ENCODE peak calls at places on chromosomes 16 and 17, in ten cellular contexts. One of them, this sample, is unnamed.

GRCh38 chr17:74542727-74543383 is 3.1 kb downstream of the CD300C start:
- DNase-seq in breast epithelium: no peak
- DNase-seq in stomach: no peak
- DNase-seq in H1: no peak
- DNase-seq in prostate gland: no peak
- DNase-seq in GM23338: no peak
- DNase-seq in GM12878: no peak
- DNase-seq in upper lobe of left lung: peak
- DNase-seq in HCT116: no peak
- DNase-seq in transverse colon: no peak
- DNase-seq in this sample: no peak

GRCh38 chr16:4352843-4353242 is 1.7 kb upstream of the PAM16 start:
- DNase-seq in upper lobe of left lung: no peak
- DNase-seq in transverse colon: no peak
- DNase-seq in H1: no peak
- DNase-seq in HCT116: no peak
- DNase-seq in prostate gland: no peak
- DNase-seq in GM12878: no peak
- DNase-seq in breast epithelium: no peak
- DNase-seq in stomach: no peak
- DNase-seq in GM23338: no peak
- DNase-seq in this sample: no peak

GRCh38 chr17:62724398-62725146 is 83.5 kb downstream of the MARCHF10 start:
- DNase-seq in prostate gland: peak
- DNase-seq in upper lobe of left lung: no peak
- DNase-seq in GM12878: peak
- DNase-seq in stomach: no peak
- DNase-seq in breast epithelium: peak
- DNase-seq in HCT116: no peak
- DNase-seq in H1: no peak
- DNase-seq in transverse colon: peak
- DNase-seq in GM23338: no peak
- DNase-seq in this sample: no peak

GRCh38 chr16:83682126-83682857 is 125.5 kb upstream of the HSBP1 start:
- DNase-seq in upper lobe of left lung: no peak
- DNase-seq in HCT116: no peak
- DNase-seq in breast epithelium: no peak
- DNase-seq in stomach: no peak
- DNase-seq in GM12878: no peak
- DNase-seq in GM23338: no peak
- DNase-seq in prostate gland: no peak
- DNase-seq in H1: no peak
- DNase-seq in transverse colon: no peak
- DNase-seq in this sample: no peak

GRCh38 chr17:59757881-59758385 is 50.5 kb downstream of the VMP1 start:
- DNase-seq in stomach: no peak
- DNase-seq in GM23338: no peak
- DNase-seq in GM12878: no peak
- DNase-seq in HCT116: no peak
- DNase-seq in breast epithelium: no peak
- DNase-seq in H1: no peak
- DNase-seq in upper lobe of left lung: no peak
- DNase-seq in prostate gland: no peak
- DNase-seq in transverse colon: no peak
- DNase-seq in this sample: no peak

GRCh38 chr17:19331134-19331533 is 31.4 kb downstream of the B9D1 start:
- DNase-seq in stomach: peak
- DNase-seq in transverse colon: no peak
- DNase-seq in GM23338: no peak
- DNase-seq in prostate gland: no peak
- DNase-seq in GM12878: no peak
- DNase-seq in H1: no peak
- DNase-seq in HCT116: no peak
- DNase-seq in upper lobe of left lung: no peak
- DNase-seq in breast epithelium: no peak
- DNase-seq in this sample: no peak

GRCh38 chr17:78790552-78790951 is 8.5 kb upstream of the CYTH1 start:
- DNase-seq in transverse colon: no peak
- DNase-seq in stomach: no peak
- DNase-seq in breast epithelium: no peak
- DNase-seq in prostate gland: no peak
- DNase-seq in upper lobe of left lung: no peak
- DNase-seq in HCT116: no peak
- DNase-seq in GM12878: no peak
- DNase-seq in H1: no peak
- DNase-seq in GM23338: no peak
- DNase-seq in this sample: no peak

GRCh38 chr17:74957935-74958549 is 14.5 kb downstream of the HID1 start:
- DNase-seq in upper lobe of left lung: peak
- DNase-seq in prostate gland: peak
- DNase-seq in H1: no peak
- DNase-seq in GM12878: no peak
- DNase-seq in stomach: peak
- DNase-seq in transverse colon: peak
- DNase-seq in GM23338: peak
- DNase-seq in HCT116: no peak
- DNase-seq in breast epithelium: peak
- DNase-seq in this sample: peak

GRCh38 chr16:84821728-84822676 is 2.2 kb downstream of the CRISPLD2 start:
- DNase-seq in HCT116: no peak
- DNase-seq in H1: no peak
- DNase-seq in transverse colon: no peak
- DNase-seq in prostate gland: no peak
- DNase-seq in upper lobe of left lung: no peak
- DNase-seq in stomach: no peak
- DNase-seq in GM23338: no peak
- DNase-seq in GM12878: no peak
- DNase-seq in breast epithelium: no peak
- DNase-seq in this sample: no peak

GRCh38 chr16:84822990-84823389 is 3.2 kb downstream of the CRISPLD2 start:
- DNase-seq in prostate gland: no peak
- DNase-seq in GM23338: no peak
- DNase-seq in H1: no peak
- DNase-seq in HCT116: no peak
- DNase-seq in GM12878: no peak
- DNase-seq in stomach: no peak
- DNase-seq in breast epithelium: no peak
- DNase-seq in transverse colon: no peak
- DNase-seq in upper lobe of left lung: no peak
- DNase-seq in this sample: no peak

GRCh38 chr16:84823926-84824325 is 4.1 kb downstream of the CRISPLD2 start:
- DNase-seq in GM23338: no peak
- DNase-seq in stomach: no peak
- DNase-seq in transverse colon: no peak
- DNase-seq in upper lobe of left lung: no peak
- DNase-seq in GM12878: no peak
- DNase-seq in H1: no peak
- DNase-seq in HCT116: no peak
- DNase-seq in prostate gland: no peak
- DNase-seq in breast epithelium: no peak
- DNase-seq in this sample: no peak

GRCh38 chr16:84821179-84821578 is 1.4 kb downstream of the CRISPLD2 start:
- DNase-seq in GM23338: no peak
- DNase-seq in breast epithelium: no peak
- DNase-seq in prostate gland: no peak
- DNase-seq in upper lobe of left lung: no peak
- DNase-seq in H1: no peak
- DNase-seq in HCT116: no peak
- DNase-seq in GM12878: no peak
- DNase-seq in transverse colon: no peak
- DNase-seq in stomach: no peak
- DNase-seq in this sample: no peak

GRCh38 chr16:84823484-84823883 is 3.7 kb downstream of the CRISPLD2 start:
- DNase-seq in upper lobe of left lung: no peak
- DNase-seq in breast epithelium: no peak
- DNase-seq in prostate gland: no peak
- DNase-seq in transverse colon: no peak
- DNase-seq in GM23338: no peak
- DNase-seq in H1: no peak
- DNase-seq in HCT116: no peak
- DNase-seq in GM12878: no peak
- DNase-seq in stomach: no peak
- DNase-seq in this sample: no peak
- TF ChIP-seq POLR2AphosphoS5 in upper lobe of left lung: peak
- TF ChIP-seq POLR2AphosphoS5 in breast epithelium: peak
- TF ChIP-seq POLR2AphosphoS5 in prostate gland: no peak
- TF ChIP-seq POLR2AphosphoS5 in transverse colon: peak
- TF ChIP-seq POLR2AphosphoS5 in GM23338: no peak
- TF ChIP-seq POLR2AphosphoS5 in H1: no peak
- TF ChIP-seq POLR2AphosphoS5 in HCT116: no peak
- TF ChIP-seq POLR2AphosphoS5 in GM12878: no peak
- TF ChIP-seq POLR2AphosphoS5 in stomach: peak
- TF ChIP-seq POLR2AphosphoS5 in this sample: no peak

DNA sequence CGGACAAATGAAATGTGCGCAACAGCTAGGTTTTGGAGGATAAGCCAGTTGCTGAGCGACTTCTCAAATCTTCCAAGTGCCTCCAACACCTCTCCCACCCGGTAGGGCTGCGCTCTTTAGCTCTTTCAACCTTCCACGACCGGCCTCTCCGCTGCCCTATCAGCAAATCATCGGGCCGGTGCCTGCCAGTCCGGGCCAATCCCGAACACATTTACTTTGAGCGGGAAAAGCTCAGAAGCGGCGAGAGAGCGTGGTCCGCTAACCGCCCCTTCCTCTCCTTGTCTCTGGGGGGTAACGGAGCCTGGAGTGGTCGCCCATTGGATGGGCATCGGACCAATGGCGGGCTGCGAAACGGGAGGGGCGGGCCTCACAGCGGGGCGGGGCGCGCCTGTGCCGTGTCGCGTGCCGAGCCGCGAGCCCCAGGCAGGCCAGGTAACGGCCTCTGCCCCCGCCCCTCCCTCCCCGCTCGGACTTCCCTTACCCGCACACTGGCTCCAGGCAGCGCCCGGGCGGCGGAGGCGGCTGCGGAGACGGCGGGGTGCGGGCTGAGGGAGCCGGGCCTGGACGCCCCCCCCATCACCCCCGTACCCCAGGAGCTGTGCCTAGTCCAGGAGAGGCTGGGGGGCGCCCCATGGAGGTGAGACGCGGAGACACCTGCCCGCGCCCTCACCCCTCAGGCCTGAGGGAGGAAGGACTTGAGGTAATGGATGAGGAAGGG is at the start of gene MEIOC:
- DNase-seq in H1: peak
- DNase-seq in upper lobe of left lung: peak
- DNase-seq in transverse colon: no peak
- DNase-seq in stomach: no peak
- DNase-seq in GM12878: no peak
- DNase-seq in breast epithelium: no peak
- DNase-seq in GM23338: peak
- DNase-seq in prostate gland: no peak
- DNase-seq in HCT116: no peak
- DNase-seq in this sample: peak
- TF ChIP-seq CTCF in H1: peak
- TF ChIP-seq CTCF in upper lobe of left lung: no peak
- TF ChIP-seq CTCF in transverse colon: no peak
- TF ChIP-seq CTCF in stomach: no peak
- TF ChIP-seq CTCF in GM12878: no peak
- TF ChIP-seq CTCF in breast epithelium: no peak
- TF ChIP-seq CTCF in GM23338: peak
- TF ChIP-seq CTCF in prostate gland: no peak
- TF ChIP-seq CTCF in HCT116: no peak
- TF ChIP-seq CTCF in this sample: peak

GRCh38 chr16:27334874-27335273 is 21.1 kb downstream of the IL4R start:
- DNase-seq in HCT116: no peak
- DNase-seq in breast epithelium: no peak
- DNase-seq in GM23338: no peak
- DNase-seq in upper lobe of left lung: no peak
- DNase-seq in H1: no peak
- DNase-seq in transverse colon: no peak
- DNase-seq in prostate gland: no peak
- DNase-seq in stomach: no peak
- DNase-seq in GM12878: no peak
- DNase-seq in this sample: no peak

GRCh38 chr16:27334192-27334764 is 20.5 kb downstream of the IL4R start:
- DNase-seq in stomach: no peak
- DNase-seq in GM23338: no peak
- DNase-seq in H1: no peak
- DNase-seq in transverse colon: no peak
- DNase-seq in HCT116: no peak
- DNase-seq in prostate gland: no peak
- DNase-seq in upper lobe of left lung: no peak
- DNase-seq in GM12878: no peak
- DNase-seq in breast epithelium: no peak
- DNase-seq in this sample: no peak

GRCh38 chr16:27332105-27332504 is 18.3 kb downstream of the IL4R start:
- DNase-seq in upper lobe of left lung: no peak
- DNase-seq in GM23338: no peak
- DNase-seq in transverse colon: no peak
- DNase-seq in breast epithelium: no peak
- DNase-seq in GM12878: no peak
- DNase-seq in HCT116: no peak
- DNase-seq in H1: no peak
- DNase-seq in stomach: no peak
- DNase-seq in prostate gland: no peak
- DNase-seq in this sample: no peak

GRCh38 chr16:27333104-27333503 is 19.3 kb downstream of the IL4R start:
- DNase-seq in GM12878: no peak
- DNase-seq in GM23338: no peak
- DNase-seq in stomach: no peak
- DNase-seq in H1: no peak
- DNase-seq in prostate gland: no peak
- DNase-seq in HCT116: no peak
- DNase-seq in transverse colon: no peak
- DNase-seq in upper lobe of left lung: no peak
- DNase-seq in breast epithelium: no peak
- DNase-seq in this sample: no peak

DNA sequence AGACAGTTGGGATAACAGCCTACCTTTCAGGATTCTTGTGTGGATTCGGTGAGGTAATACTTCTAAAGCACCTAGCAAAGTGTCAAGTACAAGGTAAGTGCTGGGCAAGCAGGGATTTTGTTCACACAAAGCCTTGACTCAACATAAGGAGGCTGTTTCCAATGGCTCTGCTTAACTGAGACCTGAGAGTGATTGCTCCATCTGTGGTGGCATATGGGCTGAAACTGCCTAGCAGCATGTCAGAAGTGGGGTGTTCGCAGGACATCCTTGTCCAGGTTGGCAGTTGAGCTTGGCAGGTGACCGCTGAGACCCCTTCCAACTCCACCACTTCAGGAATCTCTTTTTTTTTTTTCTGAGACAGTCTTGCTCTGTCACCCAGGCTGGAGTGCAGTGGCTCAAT is 19.8 kb downstream of the IL4R start:
- DNase-seq in HCT116: no peak
- DNase-seq in GM23338: no peak
- DNase-seq in stomach: no peak
- DNase-seq in GM12878: no peak
- DNase-seq in H1: no peak
- DNase-seq in prostate gland: no peak
- DNase-seq in upper lobe of left lung: no peak
- DNase-seq in breast epithelium: no peak
- DNase-seq in transverse colon: no peak
- DNase-seq in this sample: no peak
- H3K27ac ChIP-seq in HCT116: no peak
- H3K27ac ChIP-seq in GM23338: no peak
- H3K27ac ChIP-seq in stomach: peak
- H3K27ac ChIP-seq in GM12878: no peak
- H3K27ac ChIP-seq in H1: no peak
- H3K27ac ChIP-seq in prostate gland: no peak
- H3K27ac ChIP-seq in upper lobe of left lung: peak
- H3K27ac ChIP-seq in breast epithelium: peak
- H3K27ac ChIP-seq in transverse colon: peak
- H3K27ac ChIP-seq in this sample: no peak

DNA sequence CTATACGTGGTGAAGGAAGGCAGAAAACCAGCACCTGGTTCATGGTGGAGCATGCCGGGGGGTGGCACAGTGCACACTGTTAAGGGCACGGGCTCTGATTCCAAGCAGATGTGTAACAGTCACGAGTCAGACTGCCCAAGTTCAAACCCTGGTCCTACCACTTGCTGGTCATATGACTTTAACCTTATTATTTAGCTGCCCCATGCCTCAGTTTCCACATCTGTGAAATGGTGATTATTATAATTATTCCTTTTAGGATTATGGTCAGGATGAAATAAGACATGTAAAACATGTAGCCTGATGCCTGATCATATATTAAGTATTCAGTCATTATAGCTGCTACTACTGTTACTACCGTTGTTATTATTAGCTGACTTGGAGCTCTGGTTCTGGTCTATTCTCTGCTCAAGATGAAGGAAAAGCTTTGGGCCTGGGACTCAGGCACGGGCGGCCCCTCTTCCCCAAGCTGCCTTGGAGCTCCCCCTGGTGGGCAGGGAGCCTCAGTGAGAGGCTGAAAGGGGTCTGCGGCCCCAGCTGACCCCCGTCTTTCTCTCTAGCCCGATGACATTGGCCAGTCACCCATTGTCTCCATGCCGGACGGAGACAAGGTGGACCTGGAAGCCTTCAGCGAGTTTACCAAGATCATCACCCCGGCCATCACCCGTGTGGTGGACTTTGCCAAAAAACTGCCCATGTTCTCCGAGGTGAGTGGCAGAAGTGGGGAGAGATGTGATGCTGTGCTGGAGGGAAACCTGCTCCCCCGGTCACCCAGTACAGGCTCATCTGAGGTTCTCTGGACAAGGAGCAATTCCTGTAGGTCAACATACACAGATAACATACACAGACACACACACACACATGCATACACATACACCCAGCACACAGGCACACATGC is 14.0 kb downstream of the NR1D1 start:
- DNase-seq in H1: no peak
- DNase-seq in HCT116: no peak
- DNase-seq in GM23338: peak
- DNase-seq in GM12878: no peak
- DNase-seq in breast epithelium: no peak
- DNase-seq in prostate gland: no peak
- DNase-seq in upper lobe of left lung: no peak
- DNase-seq in transverse colon: peak
- DNase-seq in stomach: peak
- DNase-seq in this sample: peak
- TF ChIP-seq POLR2AphosphoS5 in H1: no peak
- TF ChIP-seq POLR2AphosphoS5 in HCT116: no peak
- TF ChIP-seq POLR2AphosphoS5 in GM23338: no peak
- TF ChIP-seq POLR2AphosphoS5 in GM12878: no peak
- TF ChIP-seq POLR2AphosphoS5 in breast epithelium: no peak
- TF ChIP-seq POLR2AphosphoS5 in prostate gland: peak
- TF ChIP-seq POLR2AphosphoS5 in upper lobe of left lung: no peak
- TF ChIP-seq POLR2AphosphoS5 in transverse colon: no peak
- TF ChIP-seq POLR2AphosphoS5 in stomach: no peak
- TF ChIP-seq POLR2AphosphoS5 in this sample: no peak